ENCODE peak calls at places on chromosomes 13 and 19, in ten cellular contexts. N is K562, I is epithelial cell of esophagus, Q is cardiac muscle cell, O is stomach, X is endothelial cell of umbilical vein, M is dorsolateral prefrontal cortex, E is ovary, R is left ventricle myocardium inferior, Y is heart left ventricle. K is an unnamed sample.

GRCh38 chr13:40306817-40307216 is 359.6 kb downstream of the FOXO1 start:
- DNase-seq in N (no peak), I (peak; percentile 43), Q (no peak), O (no peak), X (no peak), M (no peak), E (no peak), R (no peak), Y (no peak), K (no peak)

GRCh38 chr19:2042485-2043268 is 8.4 kb downstream of the MKNK2 start:
- DNase-seq in N (no peak), I (no peak), Q (no peak), O (peak; percentile 60), X (no peak), M (no peak), E (peak; percentile 27), R (no peak), Y (no peak), K (no peak)

GRCh38 chr19:8566855-8567254 is 10.4 kb downstream of the MYO1F start:
- DNase-seq in N (no peak), I (no peak), Q (no peak), O (no peak), X (no peak), M (no peak), E (no peak), R (no peak), Y (no peak), K (peak; percentile 57)

GRCh38 chr19:33282036-33282686 is 20.2 kb downstream of the CEBPA start:
- DNase-seq in N (no peak), I (no peak), Q (no peak), O (no peak), X (no peak), M (no peak), E (no peak), R (no peak), Y (no peak), K (peak; percentile 33)

GRCh38 chr19:45769821-45770191 is 754 bp upstream of the SIX5 start:
- DNase-seq in N (no peak), I (peak; percentile 51), Q (no peak), O (peak; percentile 49), X (no peak), M (peak; percentile 40), E (peak; percentile 72), R (no peak), Y (no peak), K (peak; percentile 54)

GRCh38 chr13:25743426-25743825 is 308.4 kb downstream of the SHISA2 start:
- DNase-seq in N (no peak), I (peak; percentile 29), Q (no peak), O (no peak), X (no peak), M (no peak), E (no peak), R (no peak), Y (no peak), K (no peak)

GRCh38 chr13:110030394-110030928 is 244.1 kb upstream of the IRS2 start:
- DNase-seq in N (no peak), I (no peak), Q (no peak), O (no peak), X (no peak), M (no peak), E (no peak), R (no peak), Y (no peak), K (no peak)

GRCh38 chr19:56110515-56111448 is 10.3 kb downstream of the ZNF787 start:
- DNase-seq in N (no peak), I (no peak), Q (peak; percentile 66), O (peak; percentile 73), X (peak; percentile 61), M (no peak), E (peak; percentile 83), R (peak; percentile 64), Y (peak; percentile 72), K (no peak)

GRCh38 chr13:46389985-46390384 is 2.9 kb upstream of the RUBCNL start:
- DNase-seq in N (no peak), I (no peak), Q (no peak), O (no peak), X (no peak), M (peak; percentile 95), E (no peak), R (peak; percentile 18), Y (peak; percentile 29), K (no peak)

GRCh38 chr13:26424181-26424580 is 133.3 kb upstream of the WASF3 start:
- DNase-seq in N (no peak), I (no peak), Q (no peak), O (no peak), X (no peak), M (no peak), E (no peak), R (peak; percentile 32), Y (peak; percentile 42), K (no peak)

GRCh38 chr19:27966390-27966816 is 1246.5 kb downstream of the UQCRFS1 start:
- DNase-seq in N (no peak), I (peak; percentile 27), Q (no peak), O (no peak), X (no peak), M (no peak), E (no peak), R (no peak), Y (no peak), K (peak; percentile 21)

GRCh38 chr19:53907193-53907581 is 1.9 kb upstream of the CACNG7 start:
- DNase-seq in N (no peak), I (no peak), Q (no peak), O (no peak), X (no peak), M (no peak), E (no peak), R (no peak), Y (no peak), K (no peak)

GRCh38 chr13:59774511-59774911 is 389.2 kb downstream of the DIAPH3 start:
- DNase-seq in N (no peak), I (peak; percentile 86), Q (no peak), O (no peak), X (no peak), M (no peak), E (no peak), R (no peak), Y (no peak), K (peak; percentile 88)

GRCh38 chr13:59776924-59777690 is 386.6 kb downstream of the DIAPH3 start:
- DNase-seq in N (no peak), I (peak; percentile 84), Q (no peak), O (no peak), X (peak; percentile 75), M (no peak), E (no peak), R (no peak), Y (no peak), K (peak; percentile 84)

GRCh38 chr13:59766236-59766635 is 397.5 kb downstream of the DIAPH3 start:
- DNase-seq in N (no peak), I (no peak), Q (no peak), O (no peak), X (no peak), M (no peak), E (no peak), R (no peak), Y (no peak), K (no peak)

GRCh38 chr13:59770451-59770850 is 393.3 kb downstream of the DIAPH3 start:
- DNase-seq in N (no peak), I (peak; percentile 60), Q (no peak), O (no peak), X (no peak), M (no peak), E (no peak), R (no peak), Y (no peak), K (no peak)

DNA sequence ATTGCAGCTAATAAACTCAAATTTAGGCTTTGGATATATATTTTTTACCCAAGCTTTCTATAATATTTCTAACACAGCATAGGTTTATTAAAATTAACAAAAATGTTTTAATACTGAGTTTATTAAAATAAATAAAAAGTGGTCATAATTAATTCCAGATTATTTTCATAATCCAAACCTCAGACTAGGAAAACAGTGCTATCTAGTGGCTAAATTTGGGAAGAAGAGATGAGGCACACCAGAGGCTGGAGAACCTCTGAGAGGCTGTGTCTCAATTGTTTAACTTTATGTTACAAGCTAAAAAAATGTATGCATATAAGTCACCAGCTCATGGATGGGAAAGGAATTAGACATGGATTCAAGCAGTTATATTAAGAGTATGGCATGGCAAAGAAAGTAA is 392.5 kb downstream of the DIAPH3 start:
- DNase-seq in N (peak; percentile 4), I (peak; percentile 31), Q (peak; percentile 38), O (no peak), X (peak; percentile 25), M (no peak), E (no peak), R (no peak), Y (no peak), K (peak; percentile 48)
- TF ChIP-seq CTCF in N (peak; percentile 7), I (peak; percentile 70), Q (peak; percentile 70), O (peak; percentile 40), X (peak; percentile 46), M (peak; percentile 47), E (no peak), R (peak; percentile 69), Y (peak; percentile 61), K (peak; percentile 93)

GRCh38 chr19:10338940-10339339 is 484 bp downstream of the ICAM3 start:
- DNase-seq in N (no peak), I (no peak), Q (no peak), O (no peak), X (no peak), M (no peak), E (no peak), R (no peak), Y (no peak), K (no peak)
- H3K4me3 ChIP-seq in N (no peak overlapping the region), I (no peak overlapping the region), Q (no peak overlapping the region), O (peak overlapping the region; percentile 28), X (no peak overlapping the region), M (no peak overlapping the region), E (no peak overlapping the region), R (no peak overlapping the region), Y (no peak overlapping the region), K (no peak overlapping the region)

DNA sequence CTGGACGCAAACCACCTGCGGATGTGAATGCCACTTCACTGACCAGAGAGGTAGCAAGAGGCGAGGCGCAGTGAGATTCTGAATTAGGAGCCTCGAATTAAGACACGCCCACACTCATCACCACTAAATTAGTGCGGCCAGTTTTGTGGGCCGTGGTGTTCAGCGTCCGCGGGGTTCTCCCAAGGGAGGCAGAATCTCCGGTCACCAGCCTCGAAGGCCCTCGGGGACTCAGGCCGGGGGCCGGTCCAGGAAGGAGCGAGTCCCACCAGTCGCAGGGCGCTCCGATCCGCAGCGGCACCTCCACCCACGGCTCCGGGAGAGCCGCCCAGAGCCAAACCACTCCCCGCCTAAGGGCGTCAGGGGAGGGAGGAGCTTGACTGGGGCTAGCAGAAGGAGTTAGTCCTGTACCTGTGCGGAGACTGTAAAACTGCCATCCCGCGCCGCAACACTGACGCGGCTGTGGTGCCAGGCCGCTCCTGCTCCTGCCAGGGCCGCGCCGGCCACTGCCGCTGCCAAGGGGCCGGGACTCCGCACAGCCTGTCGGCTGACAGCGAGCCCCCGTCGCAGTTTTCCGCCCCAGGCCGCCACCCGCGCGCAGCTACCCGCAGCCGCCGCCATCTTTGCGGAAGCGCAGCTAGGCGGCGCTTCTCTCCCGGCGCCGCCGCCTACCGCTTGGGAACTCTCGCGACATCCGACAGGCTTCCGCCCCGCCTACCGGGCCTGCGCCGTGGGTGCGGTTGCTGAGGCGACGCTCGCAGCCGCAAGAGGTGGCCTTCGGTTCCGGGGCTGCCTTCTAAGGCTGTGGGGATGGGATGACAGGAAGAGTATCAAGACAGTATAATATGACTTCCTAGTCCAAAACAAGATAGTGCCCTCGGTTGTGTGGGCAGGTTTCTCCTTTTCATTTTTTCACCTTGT is at the start of gene MICU2:
- DNase-seq in N (peak; percentile 77), I (peak; percentile 95), Q (peak; percentile 95), O (peak; percentile 95), X (peak; percentile 95), M (peak; percentile 90), E (peak; percentile 92), R (peak; percentile 95), Y (peak; percentile 95), K (peak; percentile 92)
- TF ChIP-seq CTCF in N (no peak), I (no peak), Q (peak; percentile 10), O (peak; percentile 14), X (peak; percentile 10), M (peak; percentile 72), E (peak; percentile 63), R (peak; percentile 40), Y (peak; percentile 18), K (no peak)

GRCh38 chr13:48412100-48412556 is 785 bp downstream of the LPAR6 start:
- DNase-seq in N (no peak), I (peak; percentile 39), Q (no peak), O (no peak), X (peak; percentile 64), M (no peak), E (no peak), R (no peak), Y (no peak), K (no peak)
- H3K4me3 ChIP-seq in N (no peak overlapping the region), I (peak overlapping the region; percentile 66), Q (peak overlapping the region; percentile 10), O (peak overlapping the region; percentile 47), X (peak overlapping the region; percentile 76), M (peak overlapping the region; percentile 58), E (peak overlapping the region; percentile 44), R (peak overlapping the region; percentile 66), Y (peak overlapping the region; percentile 75), K (peak overlapping the region; percentile 66)